ENCODE peak calls at places on chromosomes 2 and 18, in ten cellular contexts. Q, S, J, O, P, I, T, C, W and D are unnamed samples.

GRCh38 chr18:64618390-64618789 is 469.5 kb upstream of the LINC00305 start:
- DNase-seq in I (no peak), S (no peak), C (no peak), P (no peak), W (no peak), O (no peak), T (no peak), J (no peak), Q (no peak), D (no peak)

GRCh38 chr2:126543081-126543480 is 112.9 kb upstream of the GYPC start:
- DNase-seq in O (no peak), J (no peak), S (no peak), W (peak), I (peak), T (no peak), P (no peak), C (no peak), Q (no peak), D (no peak)

GRCh38 chr2:222708274-222708710 is 36.8 kb downstream of the MOGAT1 start:
- DNase-seq in T (peak), P (peak), Q (peak), J (peak), S (peak), W (peak), O (no peak), I (peak), C (peak), D (peak)

GRCh38 chr2:83155826-83156225 is 1303.3 kb downstream of the SUCLG1 start:
- DNase-seq in S (no peak), T (no peak), C (no peak), P (no peak), W (no peak), J (no peak), O (no peak), Q (no peak), I (no peak), D (no peak)

GRCh38 chr18:25974630-25975077 is 115.8 kb downstream of the SS18 start:
- DNase-seq in P (no peak), S (no peak), W (peak), T (no peak), C (no peak), J (no peak), Q (no peak), O (no peak), I (peak), D (no peak)

GRCh38 chr2:41948397-41948763 is 99.4 kb upstream of the PKDCC start:
- DNase-seq in T (no peak), O (no peak), C (no peak), I (no peak), W (no peak), P (no peak), S (no peak), Q (no peak), J (no peak), D (no peak)

GRCh38 chr2:205747827-205748386 is 65.6 kb downstream of the NRP2 start:
- DNase-seq in Q (no peak), O (no peak), J (no peak), S (no peak), W (peak), P (no peak), I (no peak), T (no peak), C (no peak), D (no peak)

GRCh38 chr18:28189400-28190239 is 12.7 kb upstream of the CDH2 start:
- DNase-seq in W (peak), J (no peak), P (no peak), Q (peak), S (peak), T (no peak), O (peak), C (no peak), I (peak), D (no peak)

GRCh38 chr2:234091432-234091879 is 41.0 kb downstream of the SPP2 start:
- DNase-seq in Q (no peak), W (peak), P (no peak), J (no peak), O (no peak), I (no peak), C (no peak), T (no peak), S (peak), D (no peak)

GRCh38 chr2:241272722-241273551 is 42.5 kb downstream of the HDLBP start:
- DNase-seq in I (peak), W (peak), S (peak), C (peak), O (no peak), Q (peak), J (peak), T (peak), P (peak), D (peak)

GRCh38 chr2:55718165-55719008 is 24.7 kb upstream of the PNPT1 start:
- DNase-seq in W (peak), I (peak), P (peak), S (peak), Q (peak), O (peak), J (peak), T (peak), C (no peak), D (no peak)

GRCh38 chr18:24616638-24617037 is 156.2 kb downstream of the HRH4 start:
- DNase-seq in J (no peak), P (no peak), W (no peak), Q (no peak), S (no peak), T (no peak), O (no peak), I (no peak), C (no peak), D (no peak)

GRCh38 chr2:102130651-102130991 is 11.9 kb upstream of the IL1R1 start:
- DNase-seq in J (no peak), I (no peak), C (no peak), T (no peak), Q (peak), S (no peak), O (no peak), W (no peak), P (no peak), D (no peak)

GRCh38 chr2:72326759-72327158 is 179.1 kb upstream of the CYP26B1 start:
- DNase-seq in J (no peak), P (no peak), O (no peak), S (no peak), Q (no peak), W (no peak), T (no peak), C (no peak), I (no peak), D (no peak)

GRCh38 chr2:240465765-240466578 is 30.5 kb downstream of the GPC1 start:
- DNase-seq in O (no peak), I (no peak), Q (no peak), S (peak), J (peak), T (peak), P (peak), W (no peak), C (peak), D (peak)

GRCh38 chr2:126809357-126809756 is 89.3 kb upstream of the TEX51 start:
- DNase-seq in P (no peak), I (peak), W (no peak), T (no peak), O (no peak), Q (no peak), C (no peak), S (no peak), J (no peak), D (no peak)

GRCh38 chr2:98601532-98602132 is 6.7 kb downstream of the COA5 start:
- DNase-seq in P (no peak), W (peak), Q (peak), S (no peak), C (no peak), I (peak), J (no peak), T (no peak), O (no peak), D (no peak)

GRCh38 chr2:56014075-56014730 is 90.6 kb upstream of the EFEMP1 start:
- DNase-seq in Q (no peak), I (peak), T (no peak), O (no peak), P (no peak), C (no peak), W (no peak), S (no peak), J (no peak), D (no peak)

GRCh38 chr2:239153806-239154591 is 246.8 kb downstream of the HDAC4 start:
- DNase-seq in W (no peak), S (peak), O (no peak), Q (no peak), T (no peak), J (no peak), P (peak), C (peak), I (no peak), D (no peak)

GRCh38 chr2:153819056-153819455 is 52.7 kb upstream of the GALNT13 start:
- DNase-seq in T (no peak), C (no peak), J (no peak), P (no peak), I (peak), O (no peak), W (no peak), Q (no peak), S (no peak), D (no peak)

GRCh38 chr2:239133945-239134570 is 266.8 kb downstream of the HDAC4 start:
- DNase-seq in P (no peak), S (no peak), T (no peak), I (no peak), C (no peak), J (no peak), Q (no peak), W (no peak), O (no peak), D (no peak)

GRCh38 chr2:185185044-185185443 is 553.6 kb upstream of the FSIP2 start:
- DNase-seq in Q (no peak), O (no peak), S (no peak), I (no peak), J (no peak), C (no peak), T (no peak), P (no peak), W (no peak), D (no peak)

GRCh38 chr18:70289351-70290330 is 796 bp downstream of the SOCS6 start:
- DNase-seq in C (no peak), I (peak), Q (peak), P (no peak), J (peak), S (peak), T (peak), O (no peak), W (no peak), D (peak)

GRCh38 chr18:48059363-48060109 is 129.1 kb upstream of the SMAD2 start:
- DNase-seq in T (no peak), S (no peak), J (no peak), O (no peak), Q (no peak), W (no peak), I (no peak), P (no peak), C (peak), D (no peak)

GRCh38 chr2:176642074-176642473 is 372.8 kb downstream of the MTX2 start:
- DNase-seq in T (no peak), Q (peak), S (no peak), W (no peak), O (peak), C (no peak), I (no peak), J (no peak), P (no peak), D (no peak)

GRCh38 chr2:75560768-75561565 is at the start of gene EVA1A:
- DNase-seq in J (peak), P (peak), T (peak), C (no peak), W (peak), O (no peak), I (no peak), Q (peak), S (no peak), D (peak)
- TF ChIP-seq POLR2A in J (no peak), P (no peak), T (no peak), C (no peak), W (no peak), O (no peak), I (no peak), Q (peak), S (no peak), D (no peak)

GRCh38 chr2:238107525-238108422 is 7.6 kb downstream of the ESPNL start:
- DNase-seq in W (no peak), C (peak), O (peak), P (no peak), J (no peak), I (peak), Q (no peak), S (no peak), T (no peak), D (no peak)
- H3K4me3 ChIP-seq in W (no peak), C (no peak), O (peak), P (no peak), J (no peak), I (no peak), Q (no peak), S (no peak), T (no peak), D (no peak)

DNA sequence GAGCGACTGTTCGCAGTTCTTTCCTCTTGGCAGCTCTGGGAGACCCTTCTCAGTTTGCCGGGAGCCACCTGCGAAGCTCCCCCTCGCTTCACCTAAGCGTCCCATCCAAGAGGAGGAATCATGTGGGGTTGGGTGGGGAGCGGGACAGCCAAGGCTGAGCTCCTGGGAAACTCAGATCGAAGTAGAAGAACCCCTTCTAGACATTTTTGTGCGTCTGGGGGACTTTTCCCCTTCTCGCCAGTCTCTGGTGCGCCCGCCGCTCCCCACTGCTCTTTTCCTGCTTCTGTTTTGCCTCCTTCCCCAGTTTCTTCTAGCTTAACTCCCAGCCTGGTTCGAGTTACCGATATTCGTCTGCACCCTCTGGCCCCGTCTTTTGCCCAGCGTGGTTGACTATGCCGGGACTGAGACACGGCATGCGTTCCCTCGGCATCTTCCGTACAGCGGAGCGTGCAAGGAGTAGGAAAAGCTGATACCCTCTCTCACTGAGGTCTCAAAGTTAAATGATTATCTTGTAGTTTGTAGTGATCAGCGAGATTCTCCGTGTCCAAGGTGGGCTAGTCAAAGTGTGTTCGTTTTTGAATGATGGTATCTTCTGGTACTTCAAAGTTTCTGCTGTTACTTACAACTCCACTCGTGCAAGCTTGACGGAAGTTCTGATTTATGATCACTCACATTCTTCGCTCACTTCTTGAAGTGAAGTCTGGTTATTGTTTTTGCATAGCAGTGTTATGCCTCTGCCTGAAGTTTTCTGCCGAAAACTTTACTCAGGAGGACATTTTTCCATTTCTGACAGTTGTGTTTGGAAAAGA is 664 bp downstream of the CAMKMT start:
- DNase-seq in Q (peak), C (peak), W (peak), T (peak), I (peak), S (peak), J (peak), O (peak), P (peak), D (peak)
- TF ChIP-seq POLR2A in Q (no peak), C (no peak), W (no peak), T (no peak), I (no peak), S (no peak), J (no peak), O (no peak), P (no peak), D (no peak)

GRCh38 chr2:187553908-187554703 is at the start of gene TFPI:
- DNase-seq in S (no peak), T (peak), I (peak), J (peak), Q (peak), C (no peak), P (peak), O (no peak), W (peak), D (no peak)

GRCh38 chr2:187554704-187555082 is 458 bp upstream of the TFPI start:
- DNase-seq in S (no peak), J (no peak), I (no peak), P (no peak), Q (no peak), W (no peak), C (no peak), O (no peak), T (no peak), D (no peak)

GRCh38 chr2:187550797-187551306 is 3.4 kb downstream of the TFPI start:
- DNase-seq in P (no peak), S (no peak), Q (no peak), T (no peak), O (no peak), J (no peak), I (no peak), W (no peak), C (no peak), D (no peak)

GRCh38 chr2:187552381-187552780 is 1.9 kb downstream of the TFPI start:
- DNase-seq in O (no peak), W (no peak), I (no peak), T (no peak), J (no peak), S (no peak), C (no peak), Q (no peak), P (no peak), D (no peak)

GRCh38 chr2:187552959-187553681 is 1.1 kb downstream of the TFPI start:
- DNase-seq in W (peak), Q (peak), C (no peak), I (no peak), P (no peak), T (no peak), S (no peak), J (no peak), O (no peak), D (no peak)
- H3K4me3 ChIP-seq in W (peak), Q (peak), C (peak), I (no peak), P (peak), T (peak), S (peak), J (peak), O (no peak), D (peak)

DNA sequence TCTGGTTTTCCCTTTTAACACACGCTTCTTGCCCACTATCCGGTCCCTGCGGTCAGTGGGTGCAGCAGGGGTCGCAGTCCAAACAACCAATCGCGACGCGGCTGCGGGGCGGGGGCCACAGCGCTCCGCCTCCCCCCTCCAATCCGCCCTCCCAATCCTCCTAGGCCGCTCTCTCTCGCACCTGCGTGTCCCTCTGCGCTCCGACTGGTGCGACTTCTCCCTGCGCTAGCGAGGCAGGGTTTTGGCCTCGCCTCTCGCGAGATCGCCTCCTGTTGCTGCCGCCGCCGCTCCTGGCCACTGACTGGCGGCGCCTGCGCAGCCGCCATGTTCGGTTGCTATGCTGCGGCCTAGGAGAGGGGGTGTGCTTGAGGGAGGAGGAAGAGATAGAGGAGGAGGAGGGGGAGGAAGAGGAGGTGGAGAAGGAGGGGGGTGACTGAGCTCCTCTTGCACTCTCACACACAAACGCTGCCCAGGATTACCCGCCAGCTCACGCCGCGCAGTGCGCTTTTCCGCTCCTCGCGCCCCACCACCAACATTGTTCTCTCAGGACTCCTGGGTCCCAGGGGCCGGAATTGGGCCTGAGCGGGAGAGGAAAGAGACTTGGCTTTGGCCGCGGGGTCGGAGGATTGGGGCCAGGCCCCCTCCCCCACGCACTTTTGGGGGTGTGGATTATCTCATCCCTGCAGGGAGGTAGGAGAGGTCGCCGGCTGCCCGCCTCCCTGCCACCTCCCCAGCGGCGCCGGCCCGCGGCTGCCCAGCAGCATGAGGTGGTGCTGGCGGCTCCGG is at the start of gene PTPN4:
- DNase-seq in C (peak), W (peak), S (peak), P (peak), Q (peak), O (peak), T (peak), J (peak), I (peak), D (peak)
- TF ChIP-seq POLR2A in C (no peak), W (peak), S (peak), P (peak), Q (peak), O (peak), T (peak), J (peak), I (peak), D (peak)

GRCh38 chr18:58671122-58671940 is at the start of gene MALT1:
- DNase-seq in C (peak), O (peak), J (peak), W (peak), P (peak), S (peak), Q (peak), I (peak), T (peak), D (peak)

GRCh38 chr18:58670561-58671121 is 624 bp upstream of the MALT1 start:
- DNase-seq in J (peak), P (no peak), W (peak), S (no peak), I (no peak), C (no peak), Q (peak), O (no peak), T (no peak), D (no peak)

GRCh38 chr18:58668897-58669296 is 2.4 kb upstream of the MALT1 start:
- DNase-seq in O (no peak), Q (peak), W (no peak), I (peak), P (no peak), C (no peak), S (no peak), T (no peak), J (no peak), D (no peak)

GRCh38 chr18:58668211-58668610 is 3.1 kb upstream of the MALT1 start:
- DNase-seq in P (no peak), J (no peak), W (no peak), C (no peak), I (no peak), O (no peak), Q (no peak), T (no peak), S (no peak), D (no peak)

GRCh38 chr18:58669731-58670379 is 1.4 kb upstream of the MALT1 start:
- DNase-seq in S (no peak), P (no peak), J (no peak), O (peak), C (no peak), W (peak), Q (peak), T (no peak), I (peak), D (no peak)
- H3K4me3 ChIP-seq in S (no peak), P (no peak), J (no peak), O (peak), C (no peak), W (peak), Q (no peak), T (no peak), I (no peak), D (no peak)

DNA sequence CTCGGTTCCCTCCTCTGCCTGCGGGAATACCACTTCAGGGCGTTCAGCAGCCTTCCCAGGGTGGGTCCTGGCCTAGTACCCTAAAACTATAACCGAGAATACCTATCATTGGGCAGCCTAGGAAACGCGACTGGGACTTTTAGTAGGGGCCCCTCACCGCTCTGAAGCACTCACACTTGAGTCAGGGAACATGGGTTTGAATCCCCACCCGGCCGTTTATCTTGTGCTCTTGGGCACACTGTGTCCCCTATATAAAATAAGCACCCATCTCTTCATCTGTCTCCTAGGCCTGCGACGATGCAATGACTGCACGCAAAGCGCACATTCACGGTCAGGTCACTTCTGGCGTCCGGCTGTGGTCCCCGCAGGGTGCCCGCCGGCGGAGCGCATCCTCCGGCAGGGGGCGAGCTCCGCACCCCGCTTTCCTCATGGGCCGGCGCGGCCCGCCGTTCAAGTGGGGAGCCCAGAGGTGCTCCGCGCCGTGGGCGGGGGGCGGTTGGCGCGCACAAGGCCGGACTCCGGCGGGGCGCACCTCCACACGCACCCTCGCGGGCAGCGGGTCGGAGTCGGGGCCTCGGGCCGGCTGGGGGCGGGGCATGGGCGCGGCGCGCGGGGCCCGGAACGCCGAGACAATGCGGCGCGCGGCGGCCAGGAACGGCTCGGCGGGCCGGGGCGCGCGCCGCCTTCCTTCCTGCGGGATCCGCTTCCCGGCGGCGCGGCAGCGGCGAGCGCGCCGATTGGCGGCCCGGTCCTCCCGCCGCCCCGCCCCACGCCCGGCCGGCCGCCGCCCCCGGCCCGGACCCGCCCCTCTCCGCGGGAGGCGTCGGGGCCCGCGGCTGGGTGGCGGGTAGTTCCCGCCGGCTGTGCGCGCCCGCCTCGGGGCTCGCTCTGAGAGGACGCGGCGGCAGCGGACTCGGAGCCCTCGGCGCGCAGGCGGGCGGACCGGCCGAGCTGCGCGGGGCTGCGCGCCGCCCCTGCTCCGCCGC is at the start of gene ASAP2:
- DNase-seq in J (peak), W (peak), T (peak), C (peak), O (no peak), I (peak), Q (peak), S (peak), P (peak), D (peak)
- TF ChIP-seq POLR2A in J (no peak), W (peak), T (peak), C (no peak), O (no peak), I (peak), Q (peak), S (no peak), P (peak), D (no peak)